ENCODE peak calls at places on chromosomes 3 and 15, in ten cellular contexts. W is SK-N-SH, U is stomach, H is sigmoid colon, Q is upper lobe of left lung, M is endothelial cell of umbilical vein, L is adrenal gland, R is A549, X is Peyer's patch, D is left ventricle myocardium inferior. I is an unnamed sample.
A peak's percentile ranks its signal among the peaks of the same experiment; 100 is the strongest.

GRCh38 chr3:49903451-49904424 is at the start of gene MST1R:
- DNase-seq in W (no peak), U (peak; percentile 94), H (peak; percentile 84), Q (peak; percentile 98), M (peak; percentile 27), L (peak; percentile 49), R (peak; percentile 76), X (peak; percentile 80), D (peak; percentile 76), I (peak; percentile 54)

GRCh38 chr3:24387493-24387892 is 107.2 kb downstream of the THRB start:
- DNase-seq in W (no peak), U (no peak), H (no peak), Q (no peak), M (no peak), L (no peak), R (no peak), X (no peak), D (no peak), I (no peak)

GRCh38 chr3:121482651-121483050 is 63.1 kb downstream of the POLQ start:
- DNase-seq in W (no peak), U (no peak), H (no peak), Q (no peak), M (peak; percentile 49), L (no peak), R (peak; percentile 33), X (no peak), D (no peak), I (no peak)

GRCh38 chr15:63060699-63061098 is 18.2 kb downstream of the TPM1 start:
- DNase-seq in W (no peak), U (no peak), H (no peak), Q (peak; percentile 54), M (no peak), L (peak; percentile 55), R (no peak), X (no peak), D (peak; percentile 35), I (no peak)

GRCh38 chr3:186515115-186515514 is 29.1 kb downstream of the CRYGS start:
- DNase-seq in W (no peak), U (no peak), H (no peak), Q (no peak), M (no peak), L (no peak), R (no peak), X (peak; percentile 68), D (no peak), I (no peak)

GRCh38 chr15:38768970-38769369 is 204.4 kb upstream of the RASGRP1 start:
- DNase-seq in W (no peak), U (no peak), H (no peak), Q (no peak), M (peak; percentile 13), L (no peak), R (no peak), X (no peak), D (no peak), I (peak; percentile 28)

GRCh38 chr15:57920916-57921315 is 144.6 kb downstream of the ALDH1A2 start:
- DNase-seq in W (no peak), U (no peak), H (no peak), Q (no peak), M (peak; percentile 32), L (no peak), R (no peak), X (no peak), D (no peak), I (no peak)

GRCh38 chr3:195544634-195545033 is 1.5 kb upstream of the PPP1R2 start:
- DNase-seq in W (no peak), U (no peak), H (peak; percentile 70), Q (no peak), M (no peak), L (peak; percentile 27), R (no peak), X (no peak), D (peak; percentile 48), I (peak; percentile 51)

GRCh38 chr3:76400141-76400540 is 614.8 kb upstream of the ZNF717 start:
- DNase-seq in W (no peak), U (no peak), H (no peak), Q (no peak), M (no peak), L (no peak), R (no peak), X (no peak), D (no peak), I (no peak)

GRCh38 chr3:166171695-166172094 is 334.5 kb upstream of the BCHE start:
- DNase-seq in W (no peak), U (no peak), H (no peak), Q (no peak), M (no peak), L (no peak), R (no peak), X (no peak), D (no peak), I (no peak)

GRCh38 chr15:70063992-70064379 is 33.7 kb downstream of the TLE3 start:
- DNase-seq in W (no peak), U (no peak), H (no peak), Q (no peak), M (no peak), L (no peak), R (no peak), X (no peak), D (no peak), I (no peak)

GRCh38 chr15:71261934-71262333 is 146.7 kb downstream of the THSD4 start:
- DNase-seq in W (peak; percentile 33), U (no peak), H (no peak), Q (no peak), M (no peak), L (no peak), R (no peak), X (no peak), D (no peak), I (no peak)

GRCh38 chr3:108976058-108976457 is 22.4 kb upstream of the GUCA1C start:
- DNase-seq in W (no peak), U (no peak), H (no peak), Q (no peak), M (no peak), L (no peak), R (no peak), X (no peak), D (no peak), I (no peak)

DNA sequence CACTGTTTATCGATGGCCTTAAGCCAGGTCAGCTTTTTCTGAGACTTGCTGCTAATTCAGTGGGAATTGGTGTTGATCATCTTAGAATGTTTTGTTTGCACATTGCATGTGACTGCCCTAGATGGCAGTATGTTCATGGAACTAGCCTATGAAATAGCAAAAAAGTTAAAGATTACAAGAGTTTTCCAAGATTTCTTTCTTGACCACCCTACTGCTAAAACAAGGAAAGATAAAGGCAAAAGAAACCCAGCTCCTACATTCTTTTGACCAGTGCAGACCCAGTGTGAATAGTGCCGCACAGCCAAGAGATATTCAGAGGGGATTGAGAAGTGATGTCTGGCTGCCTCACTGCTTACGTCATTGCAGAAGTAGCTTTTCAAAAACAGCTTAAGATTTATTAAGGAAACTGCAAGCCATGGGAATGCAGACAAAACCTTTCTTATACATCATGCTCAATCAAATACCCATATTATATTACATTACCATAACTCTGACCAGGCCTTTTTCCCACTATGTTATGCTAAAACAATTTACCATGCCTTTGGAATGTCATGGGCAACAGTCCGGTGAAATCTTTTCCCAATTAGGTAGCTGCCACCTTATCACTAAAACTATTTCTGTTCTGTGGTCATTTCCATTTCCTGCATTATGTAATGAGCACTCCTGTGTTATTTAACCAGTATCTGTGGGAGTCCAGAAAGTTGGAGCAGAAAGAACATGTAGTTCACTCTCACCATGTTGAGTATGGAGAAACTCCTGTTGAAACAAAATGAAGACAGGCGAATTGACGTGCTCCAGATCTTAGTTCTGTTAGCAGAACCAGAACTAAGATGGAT is 6.0 kb downstream of the PHLDB2 start:
- DNase-seq in W (no peak), U (no peak), H (no peak), Q (no peak), M (peak; percentile 90), L (no peak), R (no peak), X (no peak), D (no peak), I (no peak)
- H3K4me1 ChIP-seq in W (peaks cover 3% of the 10 kb centered on the region), U (peaks cover 42% of the 10 kb centered on the region), H (peaks cover 85% of the 10 kb centered on the region), Q (peaks cover 39% of the 10 kb centered on the region), M (peaks cover 55% of the 10 kb centered on the region), L (peaks cover 23% of the 10 kb centered on the region), R (peaks cover 89% of the 10 kb centered on the region), X (no peaks in the 10 kb centered on the region), D (peaks cover 98% of the 10 kb centered on the region), I (no peaks in the 10 kb centered on the region)

DNA sequence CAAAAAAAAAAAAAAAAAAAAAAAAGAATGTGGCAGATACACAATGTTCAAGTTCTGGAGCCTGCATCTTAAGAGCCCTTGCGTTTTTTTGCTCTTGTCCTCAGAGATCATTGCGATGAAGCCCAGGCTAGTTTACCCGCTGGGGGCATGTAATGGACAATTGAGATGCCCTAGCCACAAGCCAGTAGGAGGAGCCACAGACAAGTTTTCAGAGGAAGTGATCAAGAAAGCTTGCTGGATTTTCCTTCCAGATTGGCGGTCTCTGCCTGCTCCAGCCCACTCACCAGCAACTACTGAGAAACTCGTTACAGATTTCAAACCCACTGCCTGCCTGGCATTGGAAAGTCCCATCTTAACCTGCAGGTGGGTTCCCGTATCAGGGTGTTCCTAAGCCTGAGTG is 192.1 kb upstream of the EOMES start:
- DNase-seq in W (peak; percentile 5), U (no peak), H (no peak), Q (no peak), M (no peak), L (no peak), R (no peak), X (no peak), D (no peak), I (no peak)
- TF ChIP-seq CTCF in W (peak; percentile 29), U (no peak), H (no peak), Q (no peak), M (no peak), L (no peak), R (peak; percentile 5), X (peak; percentile 19), D (no peak), I (no peak)

DNA sequence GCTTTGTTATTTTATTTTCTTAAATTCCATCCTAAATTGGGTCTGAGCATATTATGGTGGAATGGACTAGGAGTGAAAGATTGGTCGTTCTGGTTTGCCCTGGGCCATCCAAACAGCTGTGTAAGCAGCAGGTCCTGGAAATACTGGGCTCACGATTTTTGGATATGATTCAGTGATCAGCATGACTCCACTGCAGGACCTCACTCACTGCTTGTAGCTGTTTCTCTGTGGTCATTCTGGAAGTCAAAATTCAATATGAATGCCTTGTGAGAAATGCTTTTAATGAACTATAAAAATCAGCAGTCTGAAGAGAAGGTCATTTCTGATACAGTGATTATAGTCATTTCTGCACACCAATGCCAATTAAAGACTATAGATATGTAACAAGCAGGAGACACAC is 185.0 kb downstream of the RBMS3 start:
- DNase-seq in W (peak; percentile 49), U (no peak), H (no peak), Q (no peak), M (no peak), L (no peak), R (no peak), X (no peak), D (no peak), I (no peak)
- H3K27ac ChIP-seq in W (peak overlapping the region; percentile 10), U (no peak overlapping the region), H (no peak overlapping the region), Q (no peak overlapping the region), M (no peak overlapping the region), L (no peak overlapping the region), R (no peak overlapping the region), X (no peak overlapping the region), D (no peak overlapping the region), I (no peak overlapping the region)

DNA sequence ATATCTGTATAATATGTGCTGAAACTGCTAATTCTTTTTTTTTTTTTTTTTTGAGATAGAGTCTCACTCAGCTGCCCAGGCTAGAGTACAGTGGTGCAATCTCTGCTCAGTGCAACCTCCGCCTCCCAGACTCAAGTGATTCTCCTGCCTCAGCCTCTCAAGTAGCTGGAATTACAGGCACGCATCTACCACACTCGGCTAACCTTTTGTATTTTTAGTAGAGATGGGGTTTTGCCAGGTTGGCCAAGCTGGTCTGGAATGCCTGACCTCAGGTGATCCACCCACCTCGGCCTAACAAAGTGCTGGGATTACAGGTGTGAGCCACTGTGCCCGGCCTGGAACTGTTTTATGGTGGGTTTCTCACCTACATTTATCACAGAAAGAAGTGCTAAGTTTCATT is 307.8 kb upstream of the STT3B start:
- DNase-seq in W (no peak), U (no peak), H (no peak), Q (no peak), M (no peak), L (no peak), R (no peak), X (no peak), D (no peak), I (no peak)
- H3K4me1 ChIP-seq in W (no peaks in the 10 kb centered on the region), U (no peaks in the 10 kb centered on the region), H (no peaks in the 10 kb centered on the region), Q (no peaks in the 10 kb centered on the region), M (no peaks in the 10 kb centered on the region), L (no peaks in the 10 kb centered on the region), R (no peaks in the 10 kb centered on the region), X (no peaks in the 10 kb centered on the region), D (no peaks in the 10 kb centered on the region), I (no peaks in the 10 kb centered on the region)

I was measured in uterus.